ENCODE peak calls at places on chromosomes 7 and 10, in five cellular contexts. Z, M, J, K and S are unnamed samples.

GRCh38 chr7:100818366-100818765 is 9.0 kb downstream of the EPHB4 start:
- DNase-seq in J (no peak), M (no peak), Z (no peak), K (no peak), S (no peak)

GRCh38 chr7:17772581-17773288 is 167.6 kb downstream of the SNX13 start:
- DNase-seq in K (no peak), J (no peak), Z (no peak), M (peak), S (no peak)

GRCh38 chr7:88115258-88116195 is 104.3 kb downstream of the SRI start:
- DNase-seq in Z (no peak), K (no peak), J (no peak), M (no peak), S (no peak)

GRCh38 chr7:157412021-157412443 is 75.2 kb downstream of the DNAJB6 start:
- DNase-seq in Z (no peak), M (no peak), J (no peak), K (no peak), S (no peak)

GRCh38 chr10:119522747-119523426 is 19.6 kb downstream of the RGS10 start:
- DNase-seq in M (no peak), J (peak), K (no peak), Z (no peak), S (no peak)

GRCh38 chr10:8088504-8088903 is 34.0 kb downstream of the GATA3 start:
- DNase-seq in J (no peak), Z (no peak), K (no peak), M (no peak), S (no peak)

GRCh38 chr10:124913167-124913566 is 28.8 kb upstream of the ZRANB1 start:
- DNase-seq in Z (no peak), M (no peak), J (no peak), K (no peak), S (no peak)

GRCh38 chr7:1567082-1567771 is 2.6 kb downstream of the PSMG3 start:
- DNase-seq in J (no peak), M (peak), Z (no peak), K (no peak), S (no peak)

GRCh38 chr10:129410688-129411087 is 56.4 kb upstream of the MGMT start:
- DNase-seq in K (peak), Z (no peak), M (no peak), J (no peak), S (peak)

GRCh38 chr7:909358-910329 is 33.3 kb downstream of the GET4 start:
- DNase-seq in M (no peak), J (peak), K (no peak), Z (no peak), S (no peak)

GRCh38 chr7:77684030-77684429 is 12.2 kb upstream of the RSBN1L start:
- DNase-seq in Z (no peak), K (peak), J (no peak), M (peak), S (peak)

GRCh38 chr10:6050801-6051445 is 11.2 kb downstream of the IL2RA start:
- DNase-seq in Z (peak), J (peak), M (no peak), K (peak), S (peak)

GRCh38 chr7:30927559-30927958 is 15.9 kb downstream of the AQP1 start:
- DNase-seq in K (no peak), M (no peak), J (no peak), Z (no peak), S (no peak)

GRCh38 chr10:59177031-59177861 is 803 bp downstream of the PHYHIPL start:
- DNase-seq in J (peak), Z (no peak), K (peak), M (peak), S (peak)

GRCh38 chr10:88164471-88164870 is 301.0 kb downstream of the PTEN start:
- DNase-seq in J (no peak), Z (no peak), K (peak), M (no peak), S (peak)

GRCh38 chr7:106050743-106051110 is 61.4 kb downstream of the SYPL1 start:
- DNase-seq in J (peak), Z (no peak), M (no peak), K (no peak), S (no peak)

GRCh38 chr10:12531305-12531738 is 182.0 kb downstream of the CAMK1D start:
- DNase-seq in J (peak), M (peak), K (no peak), Z (no peak), S (no peak)

GRCh38 chr7:142914121-142914520 is 19.4 kb downstream of the TRPV5 start:
- DNase-seq in K (no peak), M (no peak), Z (no peak), J (no peak), S (no peak)

GRCh38 chr7:3162286-3162685 is 118.6 kb upstream of the CARD11 start:
- DNase-seq in Z (no peak), M (no peak), J (peak), K (no peak), S (no peak)

GRCh38 chr10:129953541-129954031 is 10.5 kb downstream of the EBF3 start:
- DNase-seq in K (no peak), J (no peak), Z (no peak), M (no peak), S (no peak)

GRCh38 chr7:150322114-150322832 is 882 bp upstream of the LRRC61 start:
- DNase-seq in K (peak), J (peak), M (peak), Z (peak), S (no peak)

GRCh38 chr7:22765609-22766008 is 38.6 kb downstream of the IL6 start:
- DNase-seq in M (no peak), J (no peak), Z (no peak), K (no peak), S (no peak)

GRCh38 chr10:45420453-45421192 is 46.6 kb downstream of the ALOX5 start:
- DNase-seq in J (peak), M (peak), Z (peak), K (peak), S (peak)

GRCh38 chr10:21694646-21695045 is 160.6 kb downstream of the MLLT10 start:
- DNase-seq in J (no peak), M (no peak), K (peak), Z (no peak), S (no peak)

GRCh38 chr10:13806419-13806818 is 219.7 kb downstream of the PRPF18 start:
- DNase-seq in K (no peak), J (no peak), Z (no peak), M (no peak), S (no peak)

GRCh38 chr7:74625446-74625845 is 32.1 kb upstream of the GTF2I start:
- DNase-seq in M (no peak), J (peak), Z (no peak), K (peak), S (peak)

GRCh38 chr10:131168238-131168875 is 143.2 kb downstream of the TCERG1L start:
- DNase-seq in Z (no peak), K (no peak), J (no peak), M (no peak), S (no peak)

GRCh38 chr10:49197171-49197570 is 9.0 kb upstream of the TMEM273 start:
- DNase-seq in Z (no peak), J (no peak), M (no peak), K (no peak), S (no peak)

GRCh38 chr7:156064921-156065386 is 252.7 kb upstream of the SHH start:
- DNase-seq in J (no peak), Z (no peak), K (no peak), M (no peak), S (no peak)